ENCODE peak calls at places on chromosomes 2 and 18, in nine cellular contexts. V, W, S, U, C, E, L, Z and A are unnamed samples.

GRCh38 chr2:148531175-148532048 is 113.1 kb upstream of the EPC2 start:
- DNase-seq in V (no peak), W (no peak), S (no peak), U (no peak), C (no peak), E (no peak), L (no peak), Z (no peak), A (no peak)

GRCh38 chr2:62817995-62818713 is 112.6 kb downstream of the EHBP1 start:
- DNase-seq in V (no peak), W (no peak), S (no peak), U (no peak), C (no peak), E (no peak), L (no peak), Z (no peak), A (no peak)

GRCh38 chr2:55776479-55776878 is 82.8 kb upstream of the PNPT1 start:
- DNase-seq in V (no peak), W (no peak), S (no peak), U (no peak), C (no peak), E (no peak), L (no peak), Z (no peak), A (no peak)

GRCh38 chr2:223262946-223263345 is 211.0 kb downstream of the KCNE4 start:
- DNase-seq in V (no peak), W (no peak), S (no peak), U (no peak), C (no peak), E (no peak), L (no peak), Z (no peak), A (peak)

GRCh38 chr2:132877923-132878322 is 207.9 kb upstream of the LYPD1 start:
- DNase-seq in V (no peak), W (no peak), S (no peak), U (no peak), C (no peak), E (no peak), L (no peak), Z (no peak), A (no peak)

GRCh38 chr18:3794537-3795348 is 344.8 kb downstream of the TGIF1 start:
- DNase-seq in V (no peak), W (peak), S (no peak), U (peak), C (no peak), E (no peak), L (no peak), Z (no peak), A (no peak)

GRCh38 chr2:120904825-120905224 is 169.2 kb downstream of the GLI2 start:
- DNase-seq in V (no peak), W (no peak), S (no peak), U (no peak), C (no peak), E (no peak), L (no peak), Z (no peak), A (no peak)

GRCh38 chr2:234003972-234004617 is 46.4 kb upstream of the SPP2 start:
- DNase-seq in V (no peak), W (peak), S (no peak), U (no peak), C (no peak), E (no peak), L (no peak), Z (no peak), A (no peak)

GRCh38 chr18:32036506-32037210 is 18.0 kb downstream of the RNF125 start:
- DNase-seq in V (no peak), W (no peak), S (no peak), U (no peak), C (no peak), E (no peak), L (no peak), Z (no peak), A (no peak)

GRCh38 chr2:33040541-33040940 is 93.8 kb downstream of the LTBP1 start:
- DNase-seq in V (no peak), W (no peak), S (no peak), U (no peak), C (no peak), E (no peak), L (no peak), Z (no peak), A (no peak)

GRCh38 chr2:63081404-63081803 is 30.8 kb downstream of the OTX1 start:
- DNase-seq in V (no peak), W (no peak), S (peak), U (no peak), C (no peak), E (no peak), L (no peak), Z (no peak), A (no peak)

GRCh38 chr2:237629739-237630138 is 2.4 kb downstream of the LRRFIP1 start:
- DNase-seq in V (no peak), W (no peak), S (no peak), U (no peak), C (no peak), E (no peak), L (no peak), Z (no peak), A (no peak)

GRCh38 chr18:63897072-63897471 is 9.6 kb downstream of the SERPINB2 start:
- DNase-seq in V (no peak), W (no peak), S (no peak), U (no peak), C (no peak), E (no peak), L (no peak), Z (no peak), A (no peak)

GRCh38 chr2:54551123-54551756 is 95.1 kb downstream of the SPTBN1 start:
- DNase-seq in V (no peak), W (no peak), S (peak), U (peak), C (no peak), E (no peak), L (peak), Z (no peak), A (no peak)

GRCh38 chr2:208031608-208032019 is 6.3 kb upstream of the PLEKHM3 start:
- DNase-seq in V (peak), W (peak), S (no peak), U (no peak), C (no peak), E (peak), L (no peak), Z (no peak), A (no peak)

GRCh38 chr2:19851116-19851515 is 50.7 kb downstream of the TTC32 start:
- DNase-seq in V (no peak), W (no peak), S (no peak), U (no peak), C (no peak), E (no peak), L (no peak), Z (peak), A (no peak)

GRCh38 chr2:26190369-26190768 is 17.5 kb downstream of the GAREM2 start:
- DNase-seq in V (no peak), W (no peak), S (no peak), U (no peak), C (no peak), E (no peak), L (no peak), Z (no peak), A (no peak)

GRCh38 chr18:24734058-24734457 is 273.6 kb downstream of the HRH4 start:
- DNase-seq in V (no peak), W (no peak), S (no peak), U (no peak), C (no peak), E (no peak), L (no peak), Z (no peak), A (peak)

GRCh38 chr2:44836916-44837315 is 104.6 kb upstream of the SIX3 start:
- DNase-seq in V (no peak), W (no peak), S (no peak), U (no peak), C (no peak), E (no peak), L (no peak), Z (no peak), A (no peak)

GRCh38 chr2:232444409-232445148 is 11.4 kb upstream of the ALPI start:
- DNase-seq in V (no peak), W (peak), S (peak), U (peak), C (peak), E (peak), L (peak), Z (no peak), A (no peak)

GRCh38 chr2:48849770-48850169 is 94.2 kb upstream of the LHCGR start:
- DNase-seq in V (no peak), W (peak), S (no peak), U (no peak), C (no peak), E (no peak), L (no peak), Z (no peak), A (no peak)

GRCh38 chr2:240568678-240569522 is 616 bp downstream of the RNPEPL1 start:
- DNase-seq in V (peak), W (no peak), S (peak), U (peak), C (no peak), E (peak), L (peak), Z (no peak), A (peak)

GRCh38 chr2:33316314-33316713 is 160.1 kb upstream of the RASGRP3 start:
- DNase-seq in V (no peak), W (no peak), S (no peak), U (no peak), C (no peak), E (no peak), L (no peak), Z (no peak), A (no peak)

GRCh38 chr18:12884521-12885323 is 685 bp upstream of the PTPN2 start:
- DNase-seq in V (no peak), W (no peak), S (no peak), U (no peak), C (no peak), E (no peak), L (no peak), Z (no peak), A (no peak)

GRCh38 chr2:197191177-197191947 is 119.2 kb downstream of the ANKRD44 start:
- DNase-seq in V (no peak), W (no peak), S (peak), U (no peak), C (no peak), E (no peak), L (no peak), Z (no peak), A (no peak)

GRCh38 chr2:226661789-226662545 is 137.7 kb downstream of the IRS1 start:
- DNase-seq in V (peak), W (peak), S (no peak), U (no peak), C (no peak), E (no peak), L (no peak), Z (no peak), A (no peak)

GRCh38 chr2:126889071-126889470 is 9.6 kb upstream of the TEX51 start:
- DNase-seq in V (no peak), W (no peak), S (no peak), U (no peak), C (no peak), E (no peak), L (no peak), Z (peak), A (no peak)

GRCh38 chr2:199910338-199911051 is 598 bp upstream of the C2orf69 start:
- DNase-seq in V (no peak), W (no peak), S (no peak), U (no peak), C (no peak), E (no peak), L (no peak), Z (no peak), A (no peak)

GRCh38 chr2:240584486-240585031 is 2.0 kb upstream of the CAPN10 start:
- DNase-seq in V (no peak), W (no peak), S (peak), U (no peak), C (peak), E (peak), L (peak), Z (no peak), A (no peak)

GRCh38 chr2:199404841-199405240 is 52.9 kb downstream of the SATB2 start:
- DNase-seq in V (no peak), W (no peak), S (no peak), U (no peak), C (no peak), E (no peak), L (no peak), Z (no peak), A (no peak)

GRCh38 chr2:43637030-43637803 is at the start of gene PLEKHH2:
- DNase-seq in V (peak), W (peak), S (peak), U (peak), C (peak), E (peak), L (peak), Z (peak), A (peak)

GRCh38 chr2:20540587-20541304 is 93.9 kb downstream of the RHOB start:
- DNase-seq in V (no peak), W (no peak), S (no peak), U (no peak), C (no peak), E (no peak), L (no peak), Z (no peak), A (no peak)

GRCh38 chr18:66046025-66046602 is 295.3 kb downstream of the CDH7 start:
- DNase-seq in V (no peak), W (no peak), S (peak), U (no peak), C (no peak), E (no peak), L (no peak), Z (no peak), A (no peak)
- TF ChIP-seq CTCF in V (no peak), W (no peak), S (peak), U (no peak), C (no peak), E (no peak), L (peak), Z (no peak), A (no peak)

GRCh38 chr2:176679306-176679705 is 410.1 kb downstream of the MTX2 start:
- DNase-seq in V (no peak), W (no peak), S (no peak), U (no peak), C (no peak), E (no peak), L (no peak), Z (no peak), A (no peak)
- TF ChIP-seq CTCF in V (no peak), W (no peak), S (no peak), U (no peak), C (no peak), E (no peak), L (no peak), Z (no peak), A (no peak)

GRCh38 chr18:5456577-5457466 is 87.0 kb downstream of the EPB41L3 start:
- DNase-seq in V (no peak), W (no peak), S (peak), U (no peak), C (no peak), E (no peak), L (no peak), Z (no peak), A (no peak)
- TF ChIP-seq CTCF in V (no peak), W (peak), S (peak), U (no peak), C (no peak), E (no peak), L (peak), Z (peak), A (peak)

GRCh38 chr2:158128168-158128973 is 26.7 kb downstream of the UPP2 start:
- DNase-seq in V (no peak), W (no peak), S (no peak), U (peak), C (no peak), E (no peak), L (peak), Z (no peak), A (no peak)

GRCh38 chr2:158131483-158131912 is 29.8 kb downstream of the UPP2 start:
- DNase-seq in V (no peak), W (no peak), S (no peak), U (no peak), C (no peak), E (no peak), L (no peak), Z (no peak), A (no peak)

GRCh38 chr2:158130832-158131473 is 29.3 kb downstream of the UPP2 start:
- DNase-seq in V (no peak), W (no peak), S (no peak), U (no peak), C (no peak), E (no peak), L (no peak), Z (no peak), A (no peak)

GRCh38 chr2:158127380-158127804 is 25.7 kb downstream of the UPP2 start:
- DNase-seq in V (no peak), W (no peak), S (no peak), U (no peak), C (no peak), E (no peak), L (no peak), Z (no peak), A (no peak)

GRCh38 chr2:158129037-158129436 is 27.4 kb downstream of the UPP2 start:
- DNase-seq in V (no peak), W (no peak), S (no peak), U (no peak), C (no peak), E (no peak), L (no peak), Z (no peak), A (no peak)
- TF ChIP-seq CTCF in V (no peak), W (no peak), S (no peak), U (no peak), C (no peak), E (no peak), L (no peak), Z (no peak), A (no peak)

GRCh38 chr2:82996217-82996616 is 1462.9 kb downstream of the SUCLG1 start:
- DNase-seq in V (no peak), W (no peak), S (no peak), U (no peak), C (no peak), E (no peak), L (no peak), Z (no peak), A (no peak)
- TF ChIP-seq CTCF in V (no peak), W (no peak), S (no peak), U (no peak), C (no peak), E (no peak), L (no peak), Z (no peak), A (no peak)

GRCh38 chr2:23760746-23761145 is 166.2 kb downstream of the ATAD2B start:
- DNase-seq in V (no peak), W (peak), S (no peak), U (no peak), C (no peak), E (no peak), L (no peak), Z (no peak), A (no peak)
- TF ChIP-seq CTCF in V (no peak), W (peak), S (no peak), U (no peak), C (no peak), E (peak), L (peak), Z (no peak), A (peak)

DNA sequence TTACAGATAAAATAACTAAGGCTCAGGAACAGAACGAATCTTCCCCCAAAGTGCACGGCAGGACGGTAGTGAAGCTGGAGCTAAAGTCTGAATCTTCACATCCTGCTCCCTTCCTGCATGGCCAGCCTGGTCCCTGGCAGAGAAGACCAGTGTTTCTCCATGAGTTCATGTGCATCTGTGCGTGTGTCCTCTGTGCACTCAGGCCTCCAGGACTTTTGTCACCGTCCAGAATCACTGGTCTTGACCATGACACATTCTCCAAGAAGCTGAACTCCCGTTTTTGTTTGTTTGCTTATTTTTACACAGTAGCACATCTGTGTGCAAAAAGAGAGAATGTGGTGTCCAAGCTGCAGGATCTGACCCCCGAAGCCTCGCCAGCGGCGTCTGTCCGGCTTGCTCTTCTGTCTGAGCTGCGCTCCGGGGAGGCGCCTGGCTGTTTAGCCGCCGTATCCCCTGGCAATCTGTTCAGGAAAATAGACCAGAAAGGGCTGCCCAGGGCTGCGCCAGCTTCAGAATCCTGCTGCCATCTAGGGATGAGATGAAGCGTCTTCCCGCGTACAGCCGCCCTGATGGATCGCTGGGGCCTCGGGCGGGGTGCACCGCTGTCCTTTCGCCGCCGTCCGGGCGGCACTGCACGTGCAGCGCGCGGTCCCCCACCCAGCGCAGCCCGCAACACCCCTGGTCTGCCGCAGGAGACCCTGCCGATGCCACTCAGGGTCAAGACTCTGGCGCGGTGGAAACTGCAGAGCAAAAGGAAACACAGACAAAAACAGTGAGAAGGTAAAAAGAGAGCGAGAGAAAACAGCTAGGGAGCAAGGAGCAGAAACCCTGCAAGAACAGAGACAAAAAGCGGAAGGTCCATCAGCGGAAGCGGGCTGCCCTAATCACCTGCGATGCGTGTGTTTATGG is 2113.6 kb upstream of the PIK3C3 start:
- DNase-seq in V (peak), W (peak), S (no peak), U (peak), C (no peak), E (peak), L (peak), Z (no peak), A (peak)
- TF ChIP-seq CTCF in V (no peak), W (peak), S (no peak), U (no peak), C (no peak), E (peak), L (peak), Z (no peak), A (no peak)

GRCh38 chr2:10392548-10392947 is 55.6 kb downstream of the ODC1 start:
- DNase-seq in V (no peak), W (no peak), S (no peak), U (no peak), C (no peak), E (no peak), L (no peak), Z (no peak), A (no peak)
- TF ChIP-seq CTCF in V (no peak), W (no peak), S (no peak), U (no peak), C (no peak), E (no peak), L (no peak), Z (no peak), A (no peak)

DNA sequence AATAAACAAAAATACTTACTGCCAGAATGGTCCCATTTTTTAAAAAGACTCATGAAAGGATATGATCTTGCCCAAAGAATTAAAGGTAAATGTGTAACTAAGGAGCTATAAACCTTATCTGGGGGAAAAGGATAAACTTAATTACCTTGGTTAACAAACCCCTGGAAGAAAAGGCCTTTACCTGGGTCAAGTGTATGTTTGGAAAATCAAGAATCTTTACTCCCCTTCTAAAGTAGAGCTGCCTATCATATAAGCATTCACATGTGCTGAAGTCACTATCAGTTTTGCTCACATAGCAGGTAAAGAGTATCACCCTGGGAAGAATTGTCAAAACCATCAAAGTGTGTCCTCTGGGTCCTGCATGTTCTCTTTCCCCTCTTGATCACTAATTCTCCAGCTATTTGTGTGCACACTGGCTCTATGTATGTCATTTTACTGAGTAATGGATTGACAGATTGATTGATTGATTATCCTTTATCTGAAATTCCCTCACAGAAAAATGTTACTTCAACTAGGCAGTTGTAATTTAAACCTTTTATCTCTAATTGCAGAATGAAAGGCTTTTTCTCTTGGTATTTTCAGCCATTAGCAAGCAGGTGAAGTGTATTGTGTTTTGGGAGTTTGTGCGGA is 199.4 kb downstream of the NOL4 start:
- DNase-seq in V (no peak), W (no peak), S (no peak), U (no peak), C (no peak), E (no peak), L (no peak), Z (no peak), A (no peak)
- TF ChIP-seq CTCF in V (no peak), W (no peak), S (no peak), U (no peak), C (no peak), E (no peak), L (no peak), Z (no peak), A (no peak)